ENCODE peak calls at places on chromosomes 16 and 17, in six cellular contexts. Q is WTC11, G is B cell, R is choroid plexus epithelial cell, J is MM.1S, K is Peyer's patch. Z is an unnamed sample.

GRCh38 chr17:38939987-38940386 is 14.6 kb downstream of the LASP1NB start:
- DNase-seq in Q (no peak), G (no peak), R (no peak), J (no peak), K (no peak), Z (no peak)

GRCh38 chr17:3964203-3965122 is at the start of gene ATP2A3:
- DNase-seq in Q (peak; percentile 52), G (peak; percentile 90), R (peak; percentile 13), J (peak; percentile 77), K (peak; percentile 82), Z (peak; percentile 93)

GRCh38 chr16:57374067-57374534 is 1.8 kb downstream of the CX3CL1 start:
- DNase-seq in Q (no peak), G (no peak), R (peak; percentile 14), J (no peak), K (no peak), Z (no peak)

GRCh38 chr16:81041696-81042095 is 6.1 kb downstream of the ATMIN start:
- DNase-seq in Q (no peak), G (no peak), R (no peak), J (no peak), K (no peak), Z (no peak)

GRCh38 chr16:78516006-78516405 is 416.6 kb downstream of the WWOX start:
- DNase-seq in Q (no peak), G (no peak), R (no peak), J (no peak), K (no peak), Z (no peak)

GRCh38 chr17:37661372-37662014 is 18.2 kb upstream of the DDX52 start:
- DNase-seq in Q (no peak), G (no peak), R (no peak), J (no peak), K (no peak), Z (no peak)

GRCh38 chr17:37607637-37608368 is 1.4 kb downstream of the SYNRG start:
- DNase-seq in Q (no peak), G (peak; percentile 54), R (no peak), J (peak; percentile 77), K (no peak), Z (peak; percentile 50)

GRCh38 chr17:19338031-19338990 is 24.2 kb downstream of the B9D1 start:
- DNase-seq in Q (peak; percentile 76), G (peak; percentile 85), R (peak; percentile 52), J (peak; percentile 68), K (peak; percentile 66), Z (peak; percentile 85)

GRCh38 chr16:12061336-12062055 is 85.0 kb downstream of the SNX29 start:
- DNase-seq in Q (no peak), G (no peak), R (peak; percentile 68), J (no peak), K (no peak), Z (no peak)

GRCh38 chr17:38510424-38511125 is 82.3 kb downstream of the ARHGAP23 start:
- DNase-seq in Q (peak; percentile 65), G (no peak), R (peak; percentile 47), J (no peak), K (no peak), Z (peak; percentile 62)

GRCh38 chr16:3118204-3118790 is 5.9 kb downstream of the ZNF205 start:
- DNase-seq in Q (no peak), G (no peak), R (no peak), J (no peak), K (no peak), Z (no peak)

GRCh38 chr17:64938290-64938689 is 19.0 kb upstream of the LRRC37A3 start:
- DNase-seq in Q (no peak), G (no peak), R (no peak), J (no peak), K (no peak), Z (no peak)

GRCh38 chr17:49869038-49869374 is 21.1 kb upstream of the TAC4 start:
- DNase-seq in Q (no peak), G (no peak), R (no peak), J (no peak), K (no peak), Z (no peak)
- TF ChIP-seq CTCF in Q (no peak), G (no peak), R (no peak), J (no peak), K (no peak), Z (no peak)

DNA sequence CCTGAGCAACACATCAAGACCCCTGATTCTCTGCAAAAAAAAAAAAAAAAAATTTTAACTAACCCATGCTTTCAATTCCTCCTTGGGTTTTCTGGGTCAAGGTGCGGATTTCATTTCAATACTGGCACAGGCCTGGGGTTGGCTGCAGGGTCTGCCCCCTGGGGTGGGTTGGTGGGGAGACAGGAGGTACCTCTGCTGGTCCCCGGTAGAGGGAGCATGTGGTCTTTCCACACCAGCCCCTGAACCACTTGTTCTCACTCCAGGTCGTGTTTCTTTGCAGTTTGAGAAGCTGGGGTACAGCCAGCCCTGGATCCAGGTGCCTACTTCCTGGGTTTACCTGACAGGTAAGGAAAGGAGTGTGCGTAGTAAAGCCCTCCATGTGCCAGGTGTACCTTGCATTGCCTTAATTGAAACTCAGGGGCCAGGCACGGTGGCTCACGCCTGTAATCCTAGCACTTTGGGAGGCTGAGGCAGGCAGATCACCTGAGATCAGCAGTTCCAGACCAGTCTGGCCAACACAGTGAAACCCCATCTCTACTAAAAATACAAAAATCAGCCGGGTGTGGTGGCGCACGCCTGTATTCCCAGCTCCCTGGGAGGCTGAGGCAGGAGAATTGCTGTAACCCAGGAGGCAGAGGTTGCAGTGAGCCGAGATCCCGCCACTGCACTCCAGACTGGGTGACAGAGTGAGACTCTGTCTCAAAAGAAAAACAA is 21.8 kb downstream of the SDR42E2 start:
- DNase-seq in Q (peak; percentile 70), G (peak; percentile 45), R (peak; percentile 24), J (peak; percentile 62), K (no peak), Z (peak; percentile 36)
- TF ChIP-seq CTCF in Q (peak; percentile 21), G (peak; percentile 56), R (peak; percentile 54), J (peak; percentile 71), K (peak; percentile 21), Z (peak; percentile 37)

DNA sequence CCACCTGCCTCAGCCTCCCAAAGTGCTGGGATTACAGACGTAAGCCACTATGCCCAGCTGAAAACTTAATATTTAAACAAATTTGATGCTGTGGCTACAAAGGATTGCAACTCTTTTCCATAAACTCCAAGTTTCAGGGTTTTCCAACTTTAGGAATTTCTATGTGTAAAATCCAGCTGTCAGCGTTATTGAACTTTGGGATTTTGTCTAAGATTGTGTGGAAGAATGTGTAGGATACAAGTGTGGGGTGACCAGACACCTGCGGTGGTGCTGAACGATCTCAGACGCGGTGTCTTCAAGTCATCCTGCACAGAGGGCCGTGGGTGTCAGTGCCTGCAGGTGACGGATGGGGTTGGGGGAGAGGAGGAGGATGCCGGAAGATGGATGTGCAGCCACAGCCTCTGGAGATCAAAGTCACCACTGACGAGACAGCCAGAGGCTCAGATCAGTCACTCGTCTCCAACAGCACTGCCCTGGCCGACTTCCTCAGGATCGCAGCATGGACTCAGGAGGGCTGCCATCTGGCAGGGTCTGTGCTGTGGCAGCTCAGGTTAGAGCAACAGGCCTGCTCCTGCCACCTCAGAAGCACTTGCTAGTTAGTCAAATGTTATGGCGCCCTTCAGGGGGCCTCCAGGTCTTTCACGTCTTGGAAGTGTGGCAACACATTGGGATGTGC is 13.0 kb downstream of the ACSF3 start:
- DNase-seq in Q (no peak), G (no peak), R (no peak), J (no peak), K (peak; percentile 38), Z (no peak)
- TF ChIP-seq CTCF in Q (no peak), G (no peak), R (no peak), J (no peak), K (no peak), Z (no peak)

GRCh38 chr16:62256406-62256805 is 220.2 kb upstream of the CDH8 start:
- DNase-seq in Q (no peak), G (no peak), R (peak; percentile 0), J (no peak), K (no peak), Z (no peak)
- TF ChIP-seq CTCF in Q (peak; percentile 51), G (no peak), R (no peak), J (peak; percentile 20), K (no peak), Z (no peak)

DNA sequence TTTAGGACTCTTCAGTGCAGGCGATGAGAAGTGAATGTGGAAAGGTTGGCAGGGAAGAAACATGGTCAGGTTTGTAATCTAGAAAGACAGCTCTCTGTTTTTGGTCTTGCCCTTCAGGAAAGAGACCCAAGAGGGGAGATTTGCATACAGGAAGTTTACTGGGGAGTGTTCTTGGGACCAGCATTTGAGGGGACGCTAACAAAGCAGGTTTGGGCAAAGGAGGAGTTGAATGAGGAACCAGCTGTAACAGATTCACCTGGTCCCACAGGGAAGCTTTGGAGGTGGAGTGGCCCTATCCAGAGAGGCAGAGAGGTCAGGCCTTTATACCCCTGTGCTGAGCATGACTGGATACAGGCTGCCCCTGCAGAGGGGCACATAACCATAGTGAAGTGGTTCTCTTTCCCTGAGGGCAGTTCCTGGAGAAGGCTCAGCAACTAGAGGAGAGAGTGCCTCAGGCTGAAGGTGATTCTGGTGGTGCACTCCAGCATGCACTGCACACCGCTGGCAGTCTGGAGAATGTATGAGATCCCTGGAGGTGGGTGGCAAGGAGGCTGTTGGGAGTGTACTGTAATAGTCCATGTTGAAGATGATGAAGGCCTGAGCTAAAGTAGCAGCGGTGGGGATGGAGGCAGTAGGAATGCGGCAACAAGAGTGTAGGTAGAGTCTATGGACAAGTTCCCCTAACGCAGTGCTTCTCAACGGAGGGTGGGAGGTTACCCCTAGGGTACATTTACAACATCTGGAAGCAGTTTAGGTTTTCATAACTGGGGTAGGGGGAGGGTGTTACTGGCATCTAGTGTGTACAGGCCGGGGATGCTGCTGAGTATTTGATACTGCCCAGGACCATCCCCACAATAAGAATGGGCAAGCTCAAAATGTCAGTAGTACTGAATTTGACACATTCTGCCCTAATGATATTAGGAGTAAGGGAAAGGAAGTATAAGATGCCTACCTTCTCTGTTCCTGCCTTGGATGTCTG is 37.2 kb downstream of the MAP2K6 start:
- DNase-seq in Q (no peak), G (no peak), R (no peak), J (peak; percentile 37), K (no peak), Z (no peak)
- TF ChIP-seq CTCF in Q (no peak), G (no peak), R (no peak), J (no peak), K (no peak), Z (no peak)

GRCh38 chr17:44844390-44844830 is 3.3 kb upstream of the HIGD1B start:
- DNase-seq in Q (no peak), G (no peak), R (peak; percentile 40), J (no peak), K (no peak), Z (no peak)
- TF ChIP-seq CTCF in Q (no peak), G (no peak), R (peak; percentile 30), J (no peak), K (no peak), Z (no peak)

DNA sequence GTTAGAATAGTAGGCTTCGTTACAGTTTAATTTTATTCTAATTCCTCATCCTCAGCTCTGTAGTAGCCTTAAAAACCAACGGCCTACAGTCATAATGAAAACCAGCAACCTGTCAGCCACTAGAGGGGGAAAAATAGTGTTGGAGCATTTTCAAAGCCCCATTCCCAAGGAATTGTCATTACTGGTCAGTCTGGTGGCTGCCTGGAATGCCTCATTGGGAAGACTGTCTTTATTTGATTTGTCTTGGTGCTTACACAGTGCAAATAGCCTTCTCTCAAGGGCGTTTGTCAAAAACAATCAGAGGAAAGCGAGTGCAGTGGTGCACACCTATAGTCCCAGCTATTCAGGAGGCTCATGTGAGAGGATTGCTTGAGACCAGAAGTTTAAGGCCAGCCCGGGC is 4.7 kb downstream of the LPCAT2 start:
- DNase-seq in Q (no peak), G (no peak), R (no peak), J (no peak), K (no peak), Z (no peak)
- TF ChIP-seq CTCF in Q (no peak), G (no peak), R (peak; percentile 14), J (no peak), K (no peak), Z (no peak)

GRCh38 chr17:6800422-6801027 is 24.5 kb downstream of the FBXO39 start:
- DNase-seq in Q (peak; percentile 31), G (no peak), R (no peak), J (no peak), K (no peak), Z (no peak)
- TF ChIP-seq CTCF in Q (no peak), G (peak; percentile 34), R (no peak), J (no peak), K (no peak), Z (no peak)